ENCODE peak calls at places on chromosomes 16 and 17, in eight cellular contexts. C, J, W, M, I, S, O and Q are unnamed samples.

GRCh38 chr17:68482576-68483001 is 25.3 kb upstream of the WIPI1 start:
- DNase-seq in C (no peak), J (no peak), W (peak; percentile 7), M (no peak), I (no peak), S (no peak), O (no peak), Q (no peak)

GRCh38 chr17:4859816-4860625 is 26.9 kb downstream of the MINK1 start:
- DNase-seq in C (no peak), J (no peak), W (no peak), M (no peak), I (no peak), S (no peak), O (no peak), Q (no peak)

GRCh38 chr16:30889721-30890120 is 4.2 kb downstream of the BCL7C start:
- DNase-seq in C (no peak), J (no peak), W (no peak), M (no peak), I (no peak), S (no peak), O (no peak), Q (peak; percentile 25)

GRCh38 chr16:67339453-67339852 is 12.8 kb downstream of the LRRC36 start:
- DNase-seq in C (no peak), J (no peak), W (peak; percentile 27), M (no peak), I (no peak), S (no peak), O (no peak), Q (peak; percentile 52)

GRCh38 chr17:74814453-74814852 is 38.3 kb upstream of the NAT9 start:
- DNase-seq in C (no peak), J (no peak), W (no peak), M (no peak), I (no peak), S (no peak), O (no peak), Q (no peak)

GRCh38 chr17:21089145-21089544 is 37.6 kb upstream of the DHRS7B start:
- DNase-seq in C (no peak), J (no peak), W (no peak), M (no peak), I (no peak), S (no peak), O (no peak), Q (peak; percentile 40)

GRCh38 chr16:75028544-75028943 is 29.7 kb downstream of the ZNRF1 start:
- DNase-seq in C (no peak), J (no peak), W (no peak), M (no peak), I (no peak), S (no peak), O (no peak), Q (no peak)

GRCh38 chr16:75202069-75202590 is 4.8 kb downstream of the CTRB2 start:
- DNase-seq in C (no peak), J (no peak), W (no peak), M (no peak), I (no peak), S (no peak), O (no peak), Q (no peak)